ENCODE peak calls at places on chromosomes 12 and 14, in five cellular contexts. One of them, this sample, is unnamed.

GRCh38 chr12:77521458-77522115 is 309.1 kb upstream of the NAV3 start:
- DNase-seq in heart right ventricle: no peak
- DNase-seq in AG09319: no peak
- DNase-seq in CD14-positive monocyte: no peak
- DNase-seq in activated gamma-delta T cell treated with Interleukin-2 at 50 U/mL for 16 hours: no peak
- DNase-seq in this sample: no peak

GRCh38 chr12:9111525-9111924 is 4.2 kb downstream of the A2M start:
- DNase-seq in heart right ventricle: no peak
- DNase-seq in AG09319: no peak
- DNase-seq in CD14-positive monocyte: no peak
- DNase-seq in activated gamma-delta T cell treated with Interleukin-2 at 50 U/mL for 16 hours: no peak
- DNase-seq in this sample: no peak

GRCh38 chr12:12839886-12840285 is 26.7 kb downstream of the DDX47 start:
- DNase-seq in heart right ventricle: peak; percentile 24
- DNase-seq in AG09319: peak; percentile 25
- DNase-seq in CD14-positive monocyte: no peak
- DNase-seq in activated gamma-delta T cell treated with Interleukin-2 at 50 U/mL for 16 hours: no peak
- DNase-seq in this sample: no peak

GRCh38 chr12:6367065-6367968 is 8.0 kb downstream of the SCNN1A start:
- DNase-seq in heart right ventricle: no peak
- DNase-seq in AG09319: no peak
- DNase-seq in CD14-positive monocyte: peak; percentile 51
- DNase-seq in activated gamma-delta T cell treated with Interleukin-2 at 50 U/mL for 16 hours: peak; percentile 48
- DNase-seq in this sample: peak; percentile 66

GRCh38 chr14:53613404-53614253 is 343.0 kb downstream of the BMP4 start:
- DNase-seq in heart right ventricle: no peak
- DNase-seq in AG09319: no peak
- DNase-seq in CD14-positive monocyte: no peak
- DNase-seq in activated gamma-delta T cell treated with Interleukin-2 at 50 U/mL for 16 hours: no peak
- DNase-seq in this sample: no peak

GRCh38 chr14:68978550-68978911 is 571 bp downstream of the ACTN1 start:
- DNase-seq in heart right ventricle: peak; percentile 70
- DNase-seq in AG09319: no peak
- DNase-seq in CD14-positive monocyte: no peak
- DNase-seq in activated gamma-delta T cell treated with Interleukin-2 at 50 U/mL for 16 hours: peak; percentile 24
- DNase-seq in this sample: peak; percentile 57

GRCh38 chr14:35878272-35879140 is 52.4 kb downstream of the BRMS1L start:
- DNase-seq in heart right ventricle: no peak
- DNase-seq in AG09319: peak; percentile 71
- DNase-seq in CD14-positive monocyte: no peak
- DNase-seq in activated gamma-delta T cell treated with Interleukin-2 at 50 U/mL for 16 hours: no peak
- DNase-seq in this sample: no peak

GRCh38 chr12:15152864-15153263 is 68.4 kb downstream of the RERG start:
- DNase-seq in heart right ventricle: no peak
- DNase-seq in AG09319: no peak
- DNase-seq in CD14-positive monocyte: no peak
- DNase-seq in activated gamma-delta T cell treated with Interleukin-2 at 50 U/mL for 16 hours: no peak
- DNase-seq in this sample: no peak

This sample was measured in activated CD8-positive, alpha-beta T cell treated with anti-CD3 and anti-CD28 coated beads, Interleukin-2, amount 10 ng/mL, durations not matched to agents 7 days and 5 days.